ENCODE peak calls at places on chromosomes 3 and 15, in eight cellular contexts. X is GM23248; B is transverse colon; S is fibroblast of lung; K is body of pancreas; R is HCT116; I is suprapubic skin; W is naive thymus-derived CD4-positive, alpha-beta T cell. F is an unnamed sample. For H3K4me1, the result is how much of the 10 kb centered on the place peaks cover.

GRCh38 chr15:51290720-51291119 is 47.7 kb downstream of the CYP19A1 start:
- DNase-seq in B (no peak), K (no peak), W (no peak), I (no peak), R (no peak), X (no peak), S (no peak), F (no peak)

GRCh38 chr3:86208782-86209181 is 782.2 kb downstream of the VGLL3 start:
- DNase-seq in S (no peak), R (no peak), B (no peak), X (no peak), W (no peak), I (no peak), K (no peak), F (no peak)

GRCh38 chr3:120057626-120058025 is 36.6 kb downstream of the GSK3B start:
- DNase-seq in B (no peak), W (no peak), K (no peak), X (no peak), R (no peak), I (no peak), S (no peak), F (no peak)

GRCh38 chr15:89150762-89151305 is 62.6 kb downstream of the ABHD2 start:
- DNase-seq in X (no peak), R (no peak), S (no peak), B (no peak), I (no peak), K (peak), W (no peak), F (peak)

GRCh38 chr3:112120485-112120836 is 12.6 kb downstream of the GCSAM start:
- DNase-seq in B (no peak), I (no peak), R (no peak), W (peak), X (no peak), K (no peak), S (no peak), F (no peak)

GRCh38 chr3:133469140-133469731 is 69.4 kb downstream of the BFSP2 start:
- DNase-seq in R (no peak), X (peak), S (no peak), B (no peak), K (peak), W (no peak), I (no peak), F (no peak)

GRCh38 chr3:39505866-39506738 is 38.6 kb downstream of the MOBP start:
- DNase-seq in W (no peak), S (no peak), R (no peak), B (no peak), I (no peak), X (no peak), K (no peak), F (no peak)

GRCh38 chr15:95826388-95826781 is 504.1 kb upstream of the NR2F2 start:
- DNase-seq in R (no peak), I (no peak), K (no peak), B (no peak), S (no peak), W (no peak), X (no peak), F (no peak)

GRCh38 chr3:132064114-132064513 is 29.3 kb upstream of the CPNE4 start:
- DNase-seq in S (no peak), K (no peak), I (no peak), W (no peak), B (no peak), R (no peak), X (no peak), F (no peak)

GRCh38 chr3:169245631-169246030 is 417.9 kb downstream of the MECOM start:
- DNase-seq in X (no peak), I (no peak), S (no peak), B (no peak), R (no peak), W (no peak), K (no peak), F (no peak)
- H3K4me1 ChIP-seq in X (under half), I (under half), S (under half), B (under half), R (under half), W (under half), K (under half), F (under half)

GRCh38 chr3:49718419-49719213 is 868 bp downstream of the AMIGO3 start:
- DNase-seq in R (no peak), K (peak), W (no peak), B (no peak), X (no peak), I (peak), S (peak), F (no peak)

GRCh38 chr3:49720383-49721164 is 1.1 kb upstream of the AMIGO3 start:
- DNase-seq in W (no peak), I (peak), K (peak), S (no peak), R (no peak), B (no peak), X (no peak), F (no peak)

GRCh38 chr3:49721165-49721860 is 1.8 kb upstream of the AMIGO3 start:
- DNase-seq in S (no peak), K (peak), B (no peak), R (no peak), W (no peak), X (no peak), I (no peak), F (peak)

GRCh38 chr3:49717539-49718418 is 1.7 kb downstream of the AMIGO3 start:
- DNase-seq in K (peak), B (no peak), I (no peak), W (no peak), R (no peak), S (no peak), X (no peak), F (no peak)

DNA sequence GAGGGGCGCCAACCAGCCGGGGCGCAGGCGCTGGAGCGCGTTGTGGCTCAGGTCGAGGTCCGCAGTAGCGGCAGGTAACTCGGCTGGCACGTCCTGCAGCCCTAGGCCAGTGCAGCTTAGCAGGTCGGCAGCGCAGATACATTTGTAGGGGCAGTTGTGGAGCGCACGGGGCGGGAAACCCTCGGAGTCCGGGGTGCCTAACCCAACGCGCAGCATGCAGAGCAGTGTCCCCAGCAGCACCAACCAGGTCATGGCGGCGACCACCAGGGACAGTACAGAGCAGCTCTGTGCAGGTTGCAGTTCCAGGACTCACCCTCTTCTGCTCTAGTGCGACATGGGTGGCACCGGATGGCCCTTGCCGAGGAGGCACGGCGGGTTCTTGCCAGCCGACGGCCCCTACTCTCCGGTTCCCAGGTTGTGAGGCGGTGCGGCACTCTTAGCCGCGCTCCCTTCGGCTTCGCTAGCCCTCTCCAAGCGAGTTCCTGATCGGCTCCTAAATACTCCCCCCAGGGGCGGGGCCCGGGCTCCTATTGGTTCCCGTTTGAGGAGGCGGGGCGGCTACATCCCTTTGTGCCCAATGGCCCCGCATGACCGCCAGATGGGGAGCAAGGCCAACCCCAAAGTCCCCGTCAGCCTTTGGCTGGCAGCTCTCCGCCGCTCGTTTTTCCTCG is at the start of gene AMIGO3:
- DNase-seq in B (peak), I (peak), S (peak), R (peak), W (peak), K (peak), X (peak), F (peak)
- H3K27ac ChIP-seq in B (peak), I (peak), S (no peak), R (peak), W (peak), K (peak), X (peak), F (no peak)

GRCh38 chr3:73451276-73451973 is 173.3 kb downstream of the PDZRN3 start:
- DNase-seq in W (no peak), I (no peak), X (no peak), R (no peak), K (no peak), B (no peak), S (no peak), F (peak)
- H3K4me1 ChIP-seq in W (under half), I (under half), X (under half), R (under half), K (under half), B (under half), S (under half), F (under half)

GRCh38 chr15:81530271-81530670 is 156.3 kb upstream of the TMC3 start:
- DNase-seq in X (no peak), K (no peak), W (no peak), B (no peak), S (peak), I (no peak), R (no peak), F (no peak)

GRCh38 chr15:81531141-81531592 is 157.2 kb upstream of the TMC3 start:
- DNase-seq in W (no peak), K (no peak), B (no peak), S (peak), R (no peak), X (no peak), I (no peak), F (no peak)

GRCh38 chr15:81529444-81529950 is 155.5 kb upstream of the TMC3 start:
- DNase-seq in W (no peak), B (no peak), X (peak), S (no peak), K (no peak), R (no peak), I (no peak), F (no peak)

GRCh38 chr15:81536296-81536695 is 162.3 kb upstream of the TMC3 start:
- DNase-seq in X (no peak), W (no peak), B (no peak), S (peak), R (no peak), K (no peak), I (no peak), F (no peak)

GRCh38 chr15:81531971-81532370 is 158.0 kb upstream of the TMC3 start:
- DNase-seq in S (peak), I (no peak), B (no peak), R (no peak), K (no peak), X (peak), W (no peak), F (no peak)
- H3K27ac ChIP-seq in S (no peak), I (no peak), B (no peak), R (no peak), K (no peak), X (no peak), W (no peak), F (no peak)

GRCh38 chr3:30596161-30596560 is 10.2 kb upstream of the TGFBR2 start:
- DNase-seq in W (no peak), S (no peak), R (peak), X (peak), K (no peak), B (no peak), I (no peak), F (peak)
- H3K4me1 ChIP-seq in W (under half), S (under half), R (half or more), X (under half), K (under half), B (under half), I (under half), F (under half)